ENCODE peak calls at places on chromosomes 16 and 17, in eight cellular contexts. One of them, this sample, is unnamed.

GRCh38 chr16:483351-484075 is 44.0 kb upstream of the CAPN15 start:
- DNase-seq in T follicular helper cell: no peak
- DNase-seq in NCI-H1092 treated with DMSO at 0.1 percent for 48 hours: no peak
- DNase-seq in pancreas: no peak
- DNase-seq in Ammon's horn: peak
- DNase-seq in H9: no peak
- DNase-seq in stimulated activated CD4-positive, alpha-beta T cell treated with anti-CD3 and anti-CD28 coated beads, TNF-alpha, amount 100 ng/mL, for 4 hours: no peak
- DNase-seq in brain microvascular endothelial cell: peak
- DNase-seq in this sample: no peak

GRCh38 chr16:57736419-57737281 is 1.1 kb downstream of the KATNB1 start:
- DNase-seq in H9: peak
- DNase-seq in stimulated activated CD4-positive, alpha-beta T cell treated with anti-CD3 and anti-CD28 coated beads, TNF-alpha, amount 100 ng/mL, for 4 hours: no peak
- DNase-seq in NCI-H1092 treated with DMSO at 0.1 percent for 48 hours: peak
- DNase-seq in T follicular helper cell: peak
- DNase-seq in Ammon's horn: peak
- DNase-seq in pancreas: peak
- DNase-seq in brain microvascular endothelial cell: peak
- DNase-seq in this sample: peak

GRCh38 chr16:71537643-71538042 is 11.4 kb downstream of the CHST4 start:
- DNase-seq in pancreas: no peak
- DNase-seq in H9: peak
- DNase-seq in stimulated activated CD4-positive, alpha-beta T cell treated with anti-CD3 and anti-CD28 coated beads, TNF-alpha, amount 100 ng/mL, for 4 hours: no peak
- DNase-seq in T follicular helper cell: peak
- DNase-seq in brain microvascular endothelial cell: peak
- DNase-seq in Ammon's horn: peak
- DNase-seq in NCI-H1092 treated with DMSO at 0.1 percent for 48 hours: peak
- DNase-seq in this sample: peak

GRCh38 chr16:27925612-27926011 is 137.9 kb downstream of the GSG1L start:
- DNase-seq in T follicular helper cell: no peak
- DNase-seq in brain microvascular endothelial cell: no peak
- DNase-seq in NCI-H1092 treated with DMSO at 0.1 percent for 48 hours: no peak
- DNase-seq in Ammon's horn: no peak
- DNase-seq in H9: no peak
- DNase-seq in stimulated activated CD4-positive, alpha-beta T cell treated with anti-CD3 and anti-CD28 coated beads, TNF-alpha, amount 100 ng/mL, for 4 hours: no peak
- DNase-seq in pancreas: no peak
- DNase-seq in this sample: no peak

GRCh38 chr17:4249452-4250029 is 14.2 kb downstream of the ANKFY1 start:
- DNase-seq in pancreas: no peak
- DNase-seq in Ammon's horn: no peak
- DNase-seq in NCI-H1092 treated with DMSO at 0.1 percent for 48 hours: peak
- DNase-seq in T follicular helper cell: no peak
- DNase-seq in brain microvascular endothelial cell: peak
- DNase-seq in stimulated activated CD4-positive, alpha-beta T cell treated with anti-CD3 and anti-CD28 coated beads, TNF-alpha, amount 100 ng/mL, for 4 hours: no peak
- DNase-seq in H9: no peak
- DNase-seq in this sample: peak

GRCh38 chr17:67021718-67022450 is 22.5 kb upstream of the CACNG1 start:
- DNase-seq in brain microvascular endothelial cell: no peak
- DNase-seq in Ammon's horn: no peak
- DNase-seq in H9: no peak
- DNase-seq in stimulated activated CD4-positive, alpha-beta T cell treated with anti-CD3 and anti-CD28 coated beads, TNF-alpha, amount 100 ng/mL, for 4 hours: no peak
- DNase-seq in NCI-H1092 treated with DMSO at 0.1 percent for 48 hours: no peak
- DNase-seq in T follicular helper cell: no peak
- DNase-seq in pancreas: no peak
- DNase-seq in this sample: no peak

GRCh38 chr16:70661534-70661917 is 15.2 kb downstream of the IL34 start:
- DNase-seq in brain microvascular endothelial cell: no peak
- DNase-seq in H9: no peak
- DNase-seq in pancreas: peak
- DNase-seq in Ammon's horn: peak
- DNase-seq in stimulated activated CD4-positive, alpha-beta T cell treated with anti-CD3 and anti-CD28 coated beads, TNF-alpha, amount 100 ng/mL, for 4 hours: no peak
- DNase-seq in NCI-H1092 treated with DMSO at 0.1 percent for 48 hours: no peak
- DNase-seq in T follicular helper cell: no peak
- DNase-seq in this sample: no peak

GRCh38 chr17:56679767-56680422 is 86.4 kb downstream of the NOG start:
- DNase-seq in T follicular helper cell: no peak
- DNase-seq in stimulated activated CD4-positive, alpha-beta T cell treated with anti-CD3 and anti-CD28 coated beads, TNF-alpha, amount 100 ng/mL, for 4 hours: no peak
- DNase-seq in brain microvascular endothelial cell: peak
- DNase-seq in H9: no peak
- DNase-seq in pancreas: no peak
- DNase-seq in NCI-H1092 treated with DMSO at 0.1 percent for 48 hours: no peak
- DNase-seq in Ammon's horn: no peak
- DNase-seq in this sample: no peak

GRCh38 chr17:10116676-10117075 is 81.7 kb downstream of the GAS7 start:
- DNase-seq in stimulated activated CD4-positive, alpha-beta T cell treated with anti-CD3 and anti-CD28 coated beads, TNF-alpha, amount 100 ng/mL, for 4 hours: no peak
- DNase-seq in H9: no peak
- DNase-seq in T follicular helper cell: no peak
- DNase-seq in Ammon's horn: no peak
- DNase-seq in NCI-H1092 treated with DMSO at 0.1 percent for 48 hours: no peak
- DNase-seq in pancreas: no peak
- DNase-seq in brain microvascular endothelial cell: no peak
- DNase-seq in this sample: no peak

This sample was measured in fibroblast of mammary gland.